ENCODE peak calls at places on chromosomes 16 and 17, in nine cellular contexts. W is smooth muscle cell of the brain vasculature; X is GM20000; C is effector memory CD4-positive, alpha-beta T cell; R is GM10248; G is GM12891; O is thoracic aorta; B is caudate nucleus; S is OCI-LY7. M is an unnamed sample.

GRCh38 chr16:53726625-53727024 is 22.7 kb downstream of the FTO start:
- DNase-seq in W (no peak), X (no peak), C (no peak), R (no peak), G (no peak), O (no peak), B (no peak), S (no peak), M (no peak)

GRCh38 chr17:68565656-68566055 is 35.5 kb downstream of the FAM20A start:
- DNase-seq in W (no peak), X (no peak), C (no peak), R (no peak), G (no peak), O (no peak), B (no peak), S (no peak), M (no peak)

GRCh38 chr16:87979352-87979751 is 28.1 kb downstream of the BANP start:
- DNase-seq in W (no peak), X (no peak), C (no peak), R (no peak), G (no peak), O (no peak), B (no peak), S (no peak), M (no peak)

GRCh38 chr16:80689487-80689886 is 114.9 kb downstream of the CDYL2 start:
- DNase-seq in W (no peak), X (no peak), C (no peak), R (no peak), G (no peak), O (no peak), B (no peak), S (no peak), M (no peak)

GRCh38 chr16:77043076-77043475 is 147.9 kb upstream of the MON1B start:
- DNase-seq in W (no peak), X (no peak), C (no peak), R (no peak), G (no peak), O (no peak), B (no peak), S (peak), M (no peak)

GRCh38 chr16:89710709-89711564 is 9.4 kb upstream of the SPATA2L start:
- DNase-seq in W (no peak), X (no peak), C (no peak), R (no peak), G (no peak), O (no peak), B (no peak), S (no peak), M (no peak)

GRCh38 chr16:81275795-81276194 is 37.3 kb downstream of the BCO1 start:
- DNase-seq in W (no peak), X (no peak), C (no peak), R (no peak), G (no peak), O (no peak), B (no peak), S (no peak), M (no peak)

GRCh38 chr17:81510798-81511549 is 1.6 kb downstream of the ACTG1 start:
- DNase-seq in W (no peak), X (no peak), C (no peak), R (no peak), G (no peak), O (no peak), B (no peak), S (peak), M (no peak)

GRCh38 chr17:6064855-6065254 is 5.3 kb upstream of the WSCD1 start:
- DNase-seq in W (no peak), X (no peak), C (no peak), R (no peak), G (no peak), O (no peak), B (no peak), S (no peak), M (no peak)

GRCh38 chr17:50047488-50048126 is 8.3 kb upstream of the ITGA3 start:
- DNase-seq in W (no peak), X (no peak), C (no peak), R (no peak), G (no peak), O (no peak), B (no peak), S (no peak), M (no peak)

GRCh38 chr16:84735846-84736586 is 36.2 kb downstream of the USP10 start:
- DNase-seq in W (no peak), X (no peak), C (peak), R (no peak), G (no peak), O (no peak), B (no peak), S (no peak), M (no peak)

GRCh38 chr17:61139219-61139618 is 260.4 kb upstream of the TBX2 start:
- DNase-seq in W (no peak), X (peak), C (peak), R (peak), G (peak), O (no peak), B (no peak), S (peak), M (peak)

GRCh38 chr17:76721463-76721862 is 4.9 kb downstream of the JMJD6 start:
- DNase-seq in W (no peak), X (no peak), C (no peak), R (no peak), G (no peak), O (no peak), B (no peak), S (no peak), M (no peak)

GRCh38 chr17:34259151-34259550 is 4.1 kb downstream of the CCL2 start:
- DNase-seq in W (no peak), X (no peak), C (no peak), R (no peak), G (no peak), O (no peak), B (no peak), S (no peak), M (no peak)

GRCh38 chr17:17823433-17824118 is 13.2 kb downstream of the SREBF1 start:
- DNase-seq in W (no peak), X (peak), C (peak), R (peak), G (peak), O (peak), B (peak), S (peak), M (peak)

GRCh38 chr17:76869209-76869877 is 1.1 kb downstream of the MGAT5B start:
- DNase-seq in W (no peak), X (peak), C (no peak), R (no peak), G (no peak), O (no peak), B (no peak), S (no peak), M (no peak)

GRCh38 chr17:49971848-49972485 is 3.0 kb downstream of the DLX4 start:
- DNase-seq in W (no peak), X (no peak), C (no peak), R (no peak), G (no peak), O (no peak), B (no peak), S (no peak), M (no peak)

GRCh38 chr16:87233928-87234327 is 83.3 kb downstream of the C16orf95 start:
- DNase-seq in W (no peak), X (no peak), C (no peak), R (no peak), G (no peak), O (no peak), B (no peak), S (peak), M (no peak)

GRCh38 chr16:56780646-56781045 is 50.7 kb downstream of the NUP93 start:
- DNase-seq in W (no peak), X (no peak), C (no peak), R (no peak), G (no peak), O (no peak), B (no peak), S (no peak), M (no peak)

GRCh38 chr17:50364715-50365114 is 8.3 kb downstream of the MRPL27 start:
- DNase-seq in W (no peak), X (no peak), C (no peak), R (no peak), G (no peak), O (no peak), B (no peak), S (no peak), M (no peak)

GRCh38 chr17:35889818-35890773 is 9.9 kb upstream of the CCL5 start:
- DNase-seq in W (peak), X (no peak), C (no peak), R (no peak), G (no peak), O (no peak), B (no peak), S (no peak), M (no peak)

GRCh38 chr17:35052240-35052608 is 11.3 kb downstream of the RFFL start:
- DNase-seq in W (no peak), X (no peak), C (no peak), R (no peak), G (no peak), O (no peak), B (no peak), S (no peak), M (no peak)

GRCh38 chr16:84650062-84650991 is 2.0 kb downstream of the KLHL36 start:
- DNase-seq in W (no peak), X (no peak), C (no peak), R (no peak), G (no peak), O (no peak), B (no peak), S (no peak), M (no peak)